ENCODE peak calls at places on chromosome 1, in four cellular contexts. M, G, W and A are unnamed samples.

GRCh38 chr1:2180297-2181245 is 14.0 kb downstream of the FAAP20 start:
- DNase-seq in M (no peak), G (no peak), W (no peak), A (peak; percentile 21)

GRCh38 chr1:96416690-96417444 is 304.7 kb upstream of the PTBP2 start:
- DNase-seq in M (no peak), G (no peak), W (no peak), A (peak; percentile 30)

GRCh38 chr1:218284377-218284916 is 646 bp upstream of the RRP15 start:
- DNase-seq in M (no peak), G (no peak), W (no peak), A (no peak)

GRCh38 chr1:159532922-159533321 is 2.9 kb downstream of the OR10J5 start:
- DNase-seq in M (no peak), G (no peak), W (no peak), A (peak; percentile 4)

GRCh38 chr1:226638001-226638601 is 89.5 kb downstream of the STUM start:
- DNase-seq in M (no peak), G (peak; percentile 10), W (peak; percentile 57), A (no peak)

GRCh38 chr1:15966081-15966955 is 9.6 kb downstream of the ZBTB17 start:
- DNase-seq in M (no peak), G (peak; percentile 37), W (no peak), A (peak; percentile 33)

GRCh38 chr1:163406787-163407186 is 85.0 kb downstream of the NUF2 start:
- DNase-seq in M (no peak), G (no peak), W (no peak), A (no peak)

GRCh38 chr1:48680411-48681035 is 96.2 kb downstream of the BEND5 start:
- DNase-seq in M (no peak), G (no peak), W (no peak), A (no peak)

GRCh38 chr1:245118066-245118465 is 36.7 kb upstream of the KIF26B start:
- DNase-seq in M (no peak), G (no peak), W (no peak), A (no peak)

GRCh38 chr1:178870944-178871343 is at the start of gene ANGPTL1:
- DNase-seq in M (peak; percentile 74), G (no peak), W (no peak), A (peak; percentile 26)

GRCh38 chr1:73813726-73814125 is 384.2 kb downstream of the LRRIQ3 start:
- DNase-seq in M (no peak), G (no peak), W (no peak), A (no peak)

GRCh38 chr1:84253891-84254290 is 47.6 kb upstream of the SAMD13 start:
- DNase-seq in M (peak; percentile 94), G (peak; percentile 63), W (peak; percentile 68), A (peak; percentile 94)

GRCh38 chr1:77413541-77414335 is 131.9 kb downstream of the AK5 start:
- DNase-seq in M (no peak), G (no peak), W (no peak), A (no peak)

GRCh38 chr1:174262747-174263241 is 103.5 kb downstream of the RABGAP1L start:
- DNase-seq in M (peak; percentile 76), G (no peak), W (no peak), A (peak; percentile 74)

GRCh38 chr1:171983584-171983983 is 142.3 kb downstream of the DNM3 start:
- DNase-seq in M (peak; percentile 33), G (no peak), W (no peak), A (peak; percentile 57)

GRCh38 chr1:205204552-205204951 is 7.0 kb downstream of the DSTYK start:
- DNase-seq in M (peak; percentile 22), G (no peak), W (no peak), A (no peak)

DNA sequence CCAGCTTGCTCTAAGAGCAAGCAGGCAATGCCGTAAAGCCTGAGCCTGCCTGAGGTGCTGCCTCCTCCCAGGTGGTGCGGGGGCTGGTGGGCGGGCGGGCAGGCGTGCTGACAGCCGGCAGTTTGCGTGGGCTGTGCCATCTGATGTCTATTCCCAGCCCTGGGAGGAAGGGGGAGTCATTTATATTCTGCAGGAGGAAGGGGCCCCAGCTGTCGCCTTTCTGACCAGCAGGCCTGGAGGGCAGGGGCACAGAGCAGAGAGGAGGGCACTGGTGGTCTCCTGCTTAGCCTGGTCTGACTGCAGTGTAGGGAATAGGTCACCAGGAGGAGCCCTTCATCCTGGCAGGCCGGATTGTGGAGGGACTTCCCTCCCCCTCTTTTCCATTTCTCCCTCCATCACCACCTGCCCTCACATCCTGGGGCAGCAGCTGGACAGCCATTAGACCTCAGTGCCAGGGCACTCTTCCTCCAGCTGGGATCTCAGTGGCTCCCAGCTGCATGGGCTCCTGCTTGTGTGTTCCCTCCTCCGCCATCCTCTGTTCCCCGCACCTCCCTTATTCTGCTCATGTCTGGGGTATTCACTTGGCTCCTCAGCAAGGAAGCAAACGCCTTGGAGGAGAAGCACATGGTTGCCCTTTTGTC is 4.4 kb downstream of the CYB561D1 start:
- DNase-seq in M (peak; percentile 19), G (no peak), W (no peak), A (peak; percentile 45)
- H3K4me3 ChIP-seq in M (no peak overlapping the region), G (no peak overlapping the region), W (no peak overlapping the region), A (no peak overlapping the region)

GRCh38 chr1:230120949-230121381 is 53.9 kb downstream of the GALNT2 start:
- DNase-seq in M (no peak), G (peak; percentile 63), W (no peak), A (peak; percentile 46)
- TF ChIP-seq CTCF in M (peak; percentile 70), G (peak; percentile 60), W (peak; percentile 41), A (peak; percentile 72)

DNA sequence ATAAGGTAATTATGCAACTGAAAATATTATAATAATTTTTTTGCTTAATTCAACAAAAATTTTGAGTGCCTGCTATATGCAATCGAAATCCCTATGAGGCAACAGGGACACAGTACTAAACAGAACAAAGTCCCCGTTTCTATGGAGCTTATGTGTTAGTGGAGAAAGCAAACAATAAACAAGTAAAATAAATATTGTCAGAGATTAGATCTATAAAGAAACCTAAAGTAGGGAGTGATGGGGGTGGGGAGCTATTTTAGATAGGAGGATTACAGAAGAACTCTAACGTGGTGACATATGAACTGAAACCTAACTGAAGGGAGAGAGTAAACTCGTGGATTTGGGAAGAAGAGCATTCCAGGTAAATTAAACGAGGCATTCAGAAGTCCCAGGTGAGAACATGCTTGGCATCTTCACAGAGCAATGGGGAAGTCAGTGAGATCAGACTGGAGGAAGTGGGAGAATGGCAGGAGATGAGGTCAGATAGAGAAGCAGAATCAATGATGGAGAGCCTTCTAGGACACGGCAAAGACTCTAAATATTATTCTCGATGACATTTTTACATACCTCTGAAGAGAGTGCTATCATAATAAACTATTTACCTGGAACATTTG is 154.5 kb downstream of the DENND1B start:
- DNase-seq in M (no peak), G (no peak), W (no peak), A (no peak)
- H3K4me3 ChIP-seq in M (no peak overlapping the region), G (no peak overlapping the region), W (no peak overlapping the region), A (no peak overlapping the region)

GRCh38 chr1:51927029-51927428 is 48.5 kb upstream of the NRDC start:
- DNase-seq in M (no peak), G (no peak), W (no peak), A (no peak)

GRCh38 chr1:51928896-51929295 is 50.4 kb upstream of the NRDC start:
- DNase-seq in M (no peak), G (no peak), W (no peak), A (no peak)

GRCh38 chr1:51924455-51924854 is 45.9 kb upstream of the NRDC start:
- DNase-seq in M (no peak), G (no peak), W (no peak), A (peak; percentile 64)

GRCh38 chr1:51930329-51930728 is 51.8 kb upstream of the NRDC start:
- DNase-seq in M (no peak), G (no peak), W (no peak), A (no peak)

DNA sequence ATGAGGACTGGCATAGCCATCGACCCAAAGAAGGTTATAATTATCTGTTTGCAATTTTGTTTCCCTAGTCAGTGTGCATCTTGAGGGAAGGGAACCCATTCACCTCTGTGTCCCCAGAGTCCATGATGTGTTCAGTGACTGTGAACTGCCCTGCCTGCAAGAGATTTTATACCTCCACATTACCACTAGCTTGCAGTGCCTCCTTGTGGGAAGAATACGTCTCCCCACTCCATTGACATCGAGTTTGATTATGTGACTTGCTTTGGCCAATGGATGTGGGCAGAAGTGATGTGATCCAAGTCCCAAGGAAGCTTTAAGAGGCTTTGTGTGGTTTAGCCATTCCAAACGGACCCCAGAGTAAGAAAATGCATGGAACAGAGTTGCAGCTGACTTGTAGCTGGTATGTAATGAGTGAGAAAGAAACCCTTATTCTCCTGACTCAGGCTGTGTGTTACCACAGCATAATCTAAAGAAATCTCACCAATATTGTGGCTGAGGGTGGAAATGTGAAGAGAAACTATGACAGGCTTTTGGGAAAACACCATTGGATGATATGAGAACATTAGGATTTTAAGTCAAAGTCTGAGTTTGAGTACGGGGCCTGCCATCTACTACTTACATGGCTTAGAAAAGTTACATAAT is 47.8 kb upstream of the NRDC start:
- DNase-seq in M (peak; percentile 38), G (no peak), W (no peak), A (peak; percentile 83)
- TF ChIP-seq CTCF in M (peak; percentile 37), G (no peak), W (no peak), A (peak; percentile 63)

GRCh38 chr1:223788746-223789415 is 56.9 kb downstream of the TP53BP2 start:
- DNase-seq in M (no peak), G (no peak), W (no peak), A (no peak)
- H3K4me3 ChIP-seq in M (no peak overlapping the region), G (no peak overlapping the region), W (no peak overlapping the region), A (no peak overlapping the region)

DNA sequence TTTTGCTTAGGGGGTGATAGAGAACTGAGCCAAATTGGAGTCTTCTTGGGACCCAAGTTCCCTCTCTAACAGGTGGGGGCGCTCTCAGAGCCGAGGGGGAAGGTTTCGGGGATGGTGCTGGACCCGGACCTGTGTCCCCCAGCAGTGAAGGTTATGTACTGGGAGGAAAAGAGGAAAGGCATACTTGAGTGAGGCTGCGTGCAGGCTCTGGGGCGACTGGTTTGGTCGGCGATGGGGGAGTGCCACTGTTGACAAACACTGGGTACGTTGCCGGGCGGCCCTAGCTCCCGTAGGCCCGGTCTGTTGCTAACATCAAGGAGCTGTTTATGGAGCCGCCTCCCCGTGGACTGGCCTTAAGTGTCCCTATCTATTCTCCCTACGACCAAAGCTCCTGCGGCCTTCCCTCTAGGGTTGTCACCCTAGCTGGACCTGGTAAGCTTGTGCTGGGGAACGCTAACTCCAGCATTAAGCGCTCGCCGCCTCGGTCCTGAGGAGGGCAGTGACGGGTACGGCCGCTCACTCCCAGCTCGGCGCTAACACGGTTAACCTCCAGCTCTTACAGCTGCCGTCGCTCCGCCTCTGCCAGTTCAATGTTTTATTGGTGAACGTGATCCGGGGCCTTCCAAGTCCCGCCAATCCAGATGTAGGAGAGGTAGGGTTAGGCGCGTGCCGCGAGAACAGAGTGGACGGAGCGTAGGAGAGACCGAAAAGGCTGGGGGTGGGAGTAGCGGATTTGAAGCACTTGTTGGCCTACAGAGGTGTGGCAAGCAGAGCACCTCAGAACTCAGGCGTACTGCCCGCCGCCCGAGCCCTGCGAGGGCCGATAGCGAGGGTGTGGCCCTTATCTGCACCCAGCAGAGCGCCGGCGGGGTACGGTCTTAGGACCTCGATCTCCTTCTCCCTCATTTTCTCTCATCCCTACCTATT is at the start of gene PPOX:
- DNase-seq in M (peak; percentile 99), G (peak; percentile 97), W (peak; percentile 97), A (peak; percentile 99)
- TF ChIP-seq CTCF in M (peak; percentile 64), G (peak; percentile 58), W (peak; percentile 25), A (peak; percentile 56)

DNA sequence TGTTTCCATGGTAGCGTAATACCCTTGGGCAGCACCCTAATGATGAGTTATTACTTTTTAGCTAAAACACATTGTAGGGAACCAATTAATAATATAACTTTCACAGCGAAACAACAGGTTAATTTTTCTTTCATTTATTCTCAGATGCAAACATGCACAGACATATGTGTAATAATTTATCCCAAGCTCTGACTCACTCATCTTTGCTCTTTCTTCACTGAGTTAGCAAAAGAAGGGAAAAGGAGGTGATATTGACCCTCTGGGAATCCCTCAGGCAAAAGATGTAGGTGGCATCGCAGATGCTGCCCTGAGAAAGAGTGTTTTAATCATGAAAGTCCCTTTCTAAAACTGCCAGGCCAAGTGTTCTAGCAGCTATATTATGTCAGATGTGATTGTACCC is 379.5 kb downstream of the SIPA1L2 start:
- DNase-seq in M (no peak), G (no peak), W (no peak), A (no peak)
- H3K4me3 ChIP-seq in M (no peak overlapping the region), G (no peak overlapping the region), W (no peak overlapping the region), A (no peak overlapping the region)